ENCODE peak calls at places on chromosomes 6 and 20, in seven cellular contexts. W is AG10803, T is choroid plexus epithelial cell, C is WTC11, D is AG09319, J is lung, G is uterus. M is an unnamed sample.

GRCh38 chr6:16296061-16296670 is 57.8 kb downstream of the GMPR start:
- DNase-seq in W (no peak), T (no peak), G (no peak), D (no peak), J (no peak), C (no peak), M (no peak)

GRCh38 chr6:40936810-40937209 is 102.2 kb downstream of the UNC5CL start:
- DNase-seq in T (peak; percentile 70), G (no peak), D (peak; percentile 27), W (peak; percentile 79), C (no peak), J (no peak), M (no peak)

GRCh38 chr20:327041-327945 is 1.9 kb downstream of the SOX12 start:
- DNase-seq in J (peak; percentile 83), G (peak; percentile 91), W (peak; percentile 88), T (peak; percentile 94), D (peak; percentile 83), C (peak; percentile 97), M (peak; percentile 30)

GRCh38 chr6:112100561-112100960 is 13.2 kb downstream of the FAM229B start:
- DNase-seq in T (no peak), C (no peak), G (no peak), J (no peak), D (no peak), W (no peak), M (no peak)

GRCh38 chr6:15327271-15327670 is 81.4 kb downstream of the JARID2 start:
- DNase-seq in C (no peak), D (no peak), T (no peak), G (no peak), W (no peak), J (peak; percentile 41), M (no peak)

GRCh38 chr6:158909938-158910337 is 90.1 kb downstream of the RSPH3 start:
- DNase-seq in J (no peak), W (no peak), C (no peak), T (no peak), G (no peak), D (no peak), M (no peak)

GRCh38 chr6:37680668-37681067 is 17.0 kb downstream of the MDGA1 start:
- DNase-seq in J (no peak), C (no peak), G (peak; percentile 45), D (no peak), T (no peak), W (peak; percentile 16), M (no peak)

GRCh38 chr20:61673152-61673551 is 392.5 kb downstream of the TAF4 start:
- DNase-seq in J (no peak), T (no peak), W (no peak), D (no peak), G (no peak), C (no peak), M (no peak)

GRCh38 chr6:15416932-15417509 is 171.2 kb downstream of the JARID2 start:
- DNase-seq in D (no peak), W (no peak), G (no peak), J (no peak), T (no peak), C (no peak), M (no peak)

GRCh38 chr6:146914563-146915483 is 289.4 kb upstream of the STXBP5 start:
- DNase-seq in W (peak; percentile 96), T (peak; percentile 97), D (peak; percentile 79), C (no peak), J (no peak), G (peak; percentile 22), M (no peak)

GRCh38 chr6:89987140-89987539 is 92.9 kb downstream of the GJA10 start:
- DNase-seq in G (no peak), J (no peak), C (no peak), D (no peak), W (no peak), T (no peak), M (no peak)

GRCh38 chr6:110325197-110325596 is 33.0 kb downstream of the METTL24 start:
- DNase-seq in C (no peak), D (peak; percentile 81), J (no peak), T (peak; percentile 81), G (no peak), W (peak; percentile 84), M (no peak)

GRCh38 chr6:1524040-1524480 is 85.7 kb upstream of the FOXC1 start:
- DNase-seq in J (peak; percentile 49), C (peak; percentile 91), G (peak; percentile 36), W (peak; percentile 27), D (no peak), T (peak; percentile 76), M (peak; percentile 74)

GRCh38 chr6:39003072-39003471 is 45.5 kb upstream of the GLP1R start:
- DNase-seq in J (no peak), G (no peak), C (peak; percentile 52), W (no peak), D (no peak), T (peak; percentile 5), M (no peak)

GRCh38 chr6:82330171-82330804 is 33.3 kb upstream of the TPBG start:
- DNase-seq in W (no peak), G (no peak), C (no peak), T (no peak), D (no peak), J (no peak), M (no peak)

GRCh38 chr6:82333781-82334180 is 29.8 kb upstream of the TPBG start:
- DNase-seq in C (no peak), J (no peak), W (no peak), D (no peak), T (no peak), G (no peak), M (no peak)

GRCh38 chr6:82331031-82331773 is 32.4 kb upstream of the TPBG start:
- DNase-seq in T (peak; percentile 62), C (no peak), G (no peak), W (peak; percentile 81), J (no peak), D (peak; percentile 22), M (no peak)
- TF ChIP-seq CTCF in T (peak; percentile 56), C (no peak), G (no peak), W (peak; percentile 69), J (no peak), D (peak; percentile 61), M (no peak)

DNA sequence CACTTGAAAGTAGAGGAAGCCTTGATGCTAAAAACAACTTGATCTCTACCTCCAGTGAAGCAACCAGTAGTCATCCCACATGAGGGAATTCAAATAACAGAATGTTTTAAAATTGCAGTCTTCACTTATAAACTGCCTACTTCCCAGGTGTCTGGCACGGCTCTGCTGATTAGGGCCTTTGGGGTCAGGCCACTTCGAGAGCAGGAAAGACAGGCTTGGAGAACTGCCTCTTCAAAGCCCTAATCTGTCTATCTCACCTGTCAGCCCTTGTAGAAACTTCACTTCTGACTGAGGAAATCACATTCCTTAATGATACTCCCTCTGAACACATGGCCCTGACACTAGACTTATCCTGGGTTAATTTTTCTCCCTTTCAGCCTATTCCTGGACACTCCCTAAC is 458.6 kb downstream of the TENT5A start:
- DNase-seq in D (no peak), G (no peak), C (no peak), T (no peak), J (no peak), W (no peak), M (no peak)
- TF ChIP-seq CTCF in D (no peak), G (no peak), C (no peak), T (no peak), J (no peak), W (no peak), M (no peak)

GRCh38 chr6:44220913-44221290 is 2.5 kb upstream of the SLC29A1 start:
- DNase-seq in C (no peak), J (no peak), T (no peak), G (no peak), D (no peak), W (no peak), M (no peak)

GRCh38 chr6:44219053-44219814 is 2.5 kb downstream of the MYMX start:
- DNase-seq in D (no peak), J (peak; percentile 75), T (peak; percentile 82), C (peak; percentile 94), G (peak; percentile 81), W (peak; percentile 27), M (no peak)

GRCh38 chr6:44221961-44222335 is 1.4 kb upstream of the SLC29A1 start:
- DNase-seq in D (no peak), C (no peak), T (no peak), W (no peak), J (no peak), G (no peak), M (no peak)

GRCh38 chr6:44221291-44221960 is 2.0 kb upstream of the SLC29A1 start:
- DNase-seq in C (peak; percentile 70), W (peak; percentile 77), J (peak; percentile 90), D (peak; percentile 48), T (peak; percentile 79), G (peak; percentile 85), M (peak; percentile 61)

GRCh38 chr6:44219815-44220784 is 3.3 kb upstream of the SLC29A1 start:
- DNase-seq in T (no peak), C (no peak), G (no peak), J (no peak), W (no peak), D (no peak), M (no peak)
- TF ChIP-seq CTCF in T (no peak), C (no peak), G (no peak), J (no peak), W (no peak), D (no peak), M (no peak)

DNA sequence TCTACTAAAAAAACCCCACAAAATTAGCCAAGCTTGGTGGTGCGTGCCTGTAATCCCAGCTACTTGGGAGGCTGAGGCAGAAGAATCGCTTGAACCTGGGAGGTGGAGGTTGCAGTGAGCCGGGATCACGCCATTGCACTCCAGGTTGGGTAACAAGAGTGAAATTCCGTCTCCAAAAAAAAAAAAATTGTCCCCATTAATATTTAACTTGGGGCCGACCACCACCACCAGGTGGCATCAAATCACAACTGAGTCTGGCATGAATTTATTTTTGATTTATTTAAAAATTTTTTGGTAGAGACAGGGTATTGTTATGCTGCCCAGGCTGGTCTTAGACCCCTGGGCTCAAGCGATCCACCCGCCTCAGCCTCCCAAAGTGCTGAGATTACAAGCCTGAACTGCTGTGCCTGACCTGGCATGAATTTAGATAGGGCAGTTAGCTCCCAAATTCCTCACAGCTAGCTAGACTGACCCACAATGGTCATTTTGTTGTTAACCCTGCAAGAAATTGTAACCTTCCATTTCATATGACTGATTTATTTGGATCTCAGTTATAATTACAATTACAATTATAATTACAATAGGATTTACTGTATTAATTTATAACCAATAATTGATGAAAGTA is 17.1 kb upstream of the BEND3 start:
- DNase-seq in T (peak; percentile 52), J (no peak), W (no peak), D (no peak), G (no peak), C (no peak), M (no peak)
- TF ChIP-seq CTCF in T (peak; percentile 71), J (no peak), W (peak; percentile 44), D (peak; percentile 47), G (no peak), C (peak; percentile 22), M (no peak)

M was measured in natural killer cell.